ENCODE peak calls at places on chromosomes 3 and 15, in seven cellular contexts. I is IMR-90; J is mucosa of gallbladder; E is activated gamma-delta T cell; Q is heart right ventricle; S is CD4-positive, alpha-beta memory T cell; M is GM20000. X is an unnamed sample.

GRCh38 chr15:40338921-40339620 is 1.7 kb downstream of the CCDC9B start:
- DNase-seq in I (peak), J (peak), E (no peak), Q (no peak), S (no peak), M (no peak), X (peak)

GRCh38 chr3:139555249-139555648 is 15.7 kb upstream of the RBP1 start:
- DNase-seq in I (peak), J (no peak), E (no peak), Q (no peak), S (no peak), M (no peak), X (no peak)

GRCh38 chr3:134094491-134094890 is 64.8 kb upstream of the SLCO2A1 start:
- DNase-seq in I (peak), J (no peak), E (no peak), Q (no peak), S (no peak), M (no peak), X (no peak)

GRCh38 chr3:76096036-76096435 is 310.7 kb upstream of the ZNF717 start:
- DNase-seq in I (peak), J (no peak), E (no peak), Q (no peak), S (no peak), M (no peak), X (no peak)

GRCh38 chr15:40098489-40099261 is 10.0 kb downstream of the BMF start:
- DNase-seq in I (peak), J (peak), E (no peak), Q (peak), S (peak), M (peak), X (peak)

GRCh38 chr3:129855454-129856419 is 37.8 kb downstream of the TMCC1 start:
- DNase-seq in I (peak), J (no peak), E (no peak), Q (no peak), S (no peak), M (no peak), X (peak)

GRCh38 chr3:13233487-13234154 is 160.4 kb upstream of the IQSEC1 start:
- DNase-seq in I (no peak), J (no peak), E (no peak), Q (no peak), S (no peak), M (no peak), X (no peak)

GRCh38 chr3:165185707-165186327 is 10.4 kb downstream of the SLITRK3 start:
- DNase-seq in I (peak), J (peak), E (no peak), Q (no peak), S (no peak), M (peak), X (peak)

GRCh38 chr3:58386966-58387365 is 46.7 kb downstream of the PDHB start:
- DNase-seq in I (peak), J (no peak), E (no peak), Q (no peak), S (no peak), M (no peak), X (no peak)